ENCODE peak calls at places on chromosomes 16 and 17, in five cellular contexts. One of them, this sample, is unnamed.

GRCh38 chr16:71658771-71659170 is 32.8 kb downstream of the MARVELD3 start:
- DNase-seq in D341Med: no peak
- DNase-seq in psoas muscle: no peak
- DNase-seq in HS-5: no peak
- DNase-seq in pancreas: no peak
- DNase-seq in this sample: no peak

GRCh38 chr16:380837-381787 is 666 bp downstream of the PGAP6 start:
- DNase-seq in D341Med: peak
- DNase-seq in psoas muscle: no peak
- DNase-seq in HS-5: no peak
- DNase-seq in pancreas: peak
- DNase-seq in this sample: no peak

GRCh38 chr17:69375229-69375628 is 39.3 kb upstream of the MAP2K6 start:
- DNase-seq in HS-5: no peak
- DNase-seq in D341Med: no peak
- DNase-seq in psoas muscle: no peak
- DNase-seq in pancreas: no peak
- DNase-seq in this sample: no peak

GRCh38 chr16:23608194-23608593 is 12.1 kb upstream of the NDUFAB1 start:
- DNase-seq in psoas muscle: no peak
- DNase-seq in HS-5: peak
- DNase-seq in D341Med: no peak
- DNase-seq in pancreas: no peak
- DNase-seq in this sample: no peak

GRCh38 chr17:17181666-17182600 is 24.2 kb downstream of the PLD6 start:
- DNase-seq in pancreas: no peak
- DNase-seq in D341Med: no peak
- DNase-seq in psoas muscle: no peak
- DNase-seq in HS-5: no peak
- DNase-seq in this sample: no peak

GRCh38 chr16:2194166-2194834 is 2.1 kb downstream of the CASKIN1 start:
- DNase-seq in psoas muscle: no peak
- DNase-seq in D341Med: no peak
- DNase-seq in HS-5: no peak
- DNase-seq in pancreas: no peak
- DNase-seq in this sample: no peak

GRCh38 chr17:36008998-36009665 is 7.8 kb upstream of the CCL15 start:
- DNase-seq in HS-5: no peak
- DNase-seq in psoas muscle: no peak
- DNase-seq in pancreas: no peak
- DNase-seq in D341Med: no peak
- DNase-seq in this sample: no peak

GRCh38 chr16:69404275-69404805 is 18.5 kb upstream of the TERF2 start:
- DNase-seq in D341Med: no peak
- DNase-seq in psoas muscle: no peak
- DNase-seq in pancreas: peak
- DNase-seq in HS-5: no peak
- DNase-seq in this sample: no peak

GRCh38 chr16:83513006-83513755 is 294.6 kb upstream of the HSBP1 start:
- DNase-seq in HS-5: peak
- DNase-seq in D341Med: no peak
- DNase-seq in pancreas: no peak
- DNase-seq in psoas muscle: no peak
- DNase-seq in this sample: no peak

GRCh38 chr16:86485746-86486145 is 24.6 kb upstream of the FOXF1 start:
- DNase-seq in pancreas: no peak
- DNase-seq in HS-5: no peak
- DNase-seq in psoas muscle: no peak
- DNase-seq in D341Med: no peak
- DNase-seq in this sample: no peak

GRCh38 chr17:71276071-71276470 is 844.7 kb upstream of the SOX9 start:
- DNase-seq in psoas muscle: no peak
- DNase-seq in pancreas: no peak
- DNase-seq in D341Med: no peak
- DNase-seq in HS-5: no peak
- DNase-seq in this sample: no peak

GRCh38 chr16:55703003-55704001 is 47.5 kb downstream of the SLC6A2 start:
- DNase-seq in pancreas: no peak
- DNase-seq in HS-5: no peak
- DNase-seq in D341Med: no peak
- DNase-seq in psoas muscle: no peak
- DNase-seq in this sample: no peak

GRCh38 chr17:82344175-82344907 is 10.8 kb upstream of the SECTM1 start:
- DNase-seq in HS-5: no peak
- DNase-seq in pancreas: no peak
- DNase-seq in psoas muscle: peak
- DNase-seq in D341Med: no peak
- DNase-seq in this sample: no peak

GRCh38 chr16:15690296-15690695 is 40.3 kb downstream of the NDE1 start:
- DNase-seq in pancreas: no peak
- DNase-seq in D341Med: no peak
- DNase-seq in psoas muscle: no peak
- DNase-seq in HS-5: no peak
- DNase-seq in this sample: no peak

GRCh38 chr17:16453493-16453851 is 38.1 kb downstream of the TRPV2 start:
- DNase-seq in HS-5: no peak
- DNase-seq in pancreas: no peak
- DNase-seq in D341Med: no peak
- DNase-seq in psoas muscle: no peak
- DNase-seq in this sample: no peak

GRCh38 chr17:31518478-31518877 is 127.0 kb downstream of the RAB11FIP4 start:
- DNase-seq in psoas muscle: no peak
- DNase-seq in HS-5: no peak
- DNase-seq in D341Med: no peak
- DNase-seq in pancreas: no peak
- DNase-seq in this sample: no peak

GRCh38 chr17:21194688-21195087 is 19.3 kb downstream of the TMEM11 start:
- DNase-seq in HS-5: no peak
- DNase-seq in D341Med: no peak
- DNase-seq in psoas muscle: peak
- DNase-seq in pancreas: no peak
- DNase-seq in this sample: no peak

GRCh38 chr17:47335101-47335936 is 11.6 kb downstream of the EFCAB13 start:
- DNase-seq in D341Med: no peak
- DNase-seq in pancreas: no peak
- DNase-seq in HS-5: no peak
- DNase-seq in psoas muscle: no peak
- DNase-seq in this sample: no peak

GRCh38 chr17:75047398-75048098 is 523 bp downstream of the KCTD2 start:
- DNase-seq in pancreas: peak
- DNase-seq in D341Med: no peak
- DNase-seq in psoas muscle: peak
- DNase-seq in HS-5: no peak
- DNase-seq in this sample: no peak

GRCh38 chr16:30692381-30693074 is 6.4 kb upstream of the SRCAP start:
- DNase-seq in D341Med: no peak
- DNase-seq in HS-5: no peak
- DNase-seq in psoas muscle: no peak
- DNase-seq in pancreas: no peak
- DNase-seq in this sample: no peak

GRCh38 chr16:2912330-2913199 is 834 bp downstream of the FLYWCH1 start:
- DNase-seq in psoas muscle: peak
- DNase-seq in D341Med: peak
- DNase-seq in pancreas: no peak
- DNase-seq in HS-5: no peak
- DNase-seq in this sample: no peak

GRCh38 chr17:9308069-9308468 is 267.6 kb downstream of the STX8 start:
- DNase-seq in HS-5: no peak
- DNase-seq in pancreas: no peak
- DNase-seq in psoas muscle: no peak
- DNase-seq in D341Med: no peak
- DNase-seq in this sample: no peak

GRCh38 chr17:29250666-29251065 is 4.0 kb downstream of the CRYBA1 start:
- DNase-seq in D341Med: no peak
- DNase-seq in psoas muscle: no peak
- DNase-seq in pancreas: no peak
- DNase-seq in HS-5: peak
- DNase-seq in this sample: no peak

GRCh38 chr17:61218438-61218837 is 181.2 kb upstream of the TBX2 start:
- DNase-seq in psoas muscle: no peak
- DNase-seq in pancreas: no peak
- DNase-seq in D341Med: no peak
- DNase-seq in HS-5: peak
- DNase-seq in this sample: no peak

GRCh38 chr16:28946681-28947080 is 4.1 kb upstream of the NFATC2IP start:
- DNase-seq in psoas muscle: no peak
- DNase-seq in D341Med: no peak
- DNase-seq in pancreas: no peak
- DNase-seq in HS-5: no peak
- DNase-seq in this sample: no peak

GRCh38 chr17:3603119-3603869 is 5.9 kb downstream of the TRPV1 start:
- DNase-seq in D341Med: no peak
- DNase-seq in pancreas: no peak
- DNase-seq in HS-5: peak
- DNase-seq in psoas muscle: no peak
- DNase-seq in this sample: no peak

GRCh38 chr17:2972749-2973148 is 90.7 kb downstream of the OR1D5 start:
- DNase-seq in HS-5: no peak
- DNase-seq in pancreas: no peak
- DNase-seq in psoas muscle: no peak
- DNase-seq in D341Med: no peak
- DNase-seq in this sample: no peak

GRCh38 chr16:14180431-14181059 is 109.4 kb downstream of the MRTFB start:
- DNase-seq in pancreas: no peak
- DNase-seq in HS-5: no peak
- DNase-seq in D341Med: no peak
- DNase-seq in psoas muscle: no peak
- DNase-seq in this sample: no peak

GRCh38 chr16:87384162-87384999 is 805 bp upstream of the FBXO31 start:
- DNase-seq in pancreas: no peak
- DNase-seq in HS-5: no peak
- DNase-seq in psoas muscle: peak
- DNase-seq in D341Med: peak
- DNase-seq in this sample: no peak

GRCh38 chr16:82738699-82739098 is 111.9 kb downstream of the CDH13 start:
- DNase-seq in D341Med: no peak
- DNase-seq in pancreas: no peak
- DNase-seq in HS-5: no peak
- DNase-seq in psoas muscle: no peak
- DNase-seq in this sample: no peak

This sample was measured in NCI-H774.